ENCODE peak calls at places on chromosomes 6 and 20, in eight cellular contexts. Z is RWPE1; M is body of pancreas; R is CD4-positive, CD25-positive, alpha-beta regulatory T cell; I is tibial nerve; Q is AG04450; S is adrenal gland; W is stomach. E is an unnamed sample.
A peak's percentile ranks its signal among the peaks of the same experiment; 100 is the strongest.

GRCh38 chr6:36697481-36697903 is at the start of gene RAB44:
- DNase-seq in W (no peak), M (no peak), R (no peak), I (no peak), Q (no peak), Z (no peak), S (no peak), E (no peak)

GRCh38 chr20:25439328-25439727 is 31.9 kb downstream of the GINS1 start:
- DNase-seq in Z (no peak), W (no peak), R (no peak), I (no peak), Q (no peak), M (no peak), S (no peak), E (no peak)

GRCh38 chr20:5211803-5212714 is 85.3 kb downstream of the CDS2 start:
- DNase-seq in S (no peak), I (no peak), R (no peak), Z (no peak), Q (no peak), W (no peak), M (no peak), E (no peak)

GRCh38 chr6:159077123-159077522 is 32.3 kb upstream of the TAGAP start:
- DNase-seq in Q (no peak), W (no peak), S (no peak), M (no peak), R (no peak), I (no peak), Z (no peak), E (no peak)

GRCh38 chr20:62770111-62770910 is 26.0 kb upstream of the MRGBP start:
- DNase-seq in I (no peak), M (no peak), Q (no peak), S (no peak), Z (no peak), R (no peak), W (no peak), E (no peak)

GRCh38 chr6:30164714-30165113 is 1.4 kb downstream of the TRIM15 start:
- DNase-seq in I (no peak), S (no peak), R (no peak), M (no peak), Z (no peak), Q (no peak), W (no peak), E (no peak)

GRCh38 chr6:83878902-83879644 is 19.6 kb downstream of the CYB5R4 start:
- DNase-seq in M (no peak), Z (no peak), I (no peak), S (no peak), W (no peak), R (no peak), Q (no peak), E (no peak)

GRCh38 chr20:55415567-55416142 is 589.7 kb downstream of the CBLN4 start:
- DNase-seq in I (no peak), Z (peak; percentile 56), R (no peak), M (no peak), S (no peak), W (no peak), Q (no peak), E (peak; percentile 65)

GRCh38 chr20:31676534-31677030 is 38.9 kb downstream of the COX4I2 start:
- DNase-seq in R (no peak), M (no peak), Q (no peak), I (no peak), S (no peak), Z (no peak), W (no peak), E (no peak)
- H3K27ac ChIP-seq in R (peak overlapping the region; percentile 89), M (peak overlapping the region; percentile 67), Q (peak overlapping the region; percentile 1), I (peak overlapping the region; percentile 99), S (peak overlapping the region; percentile 94), Z (peak overlapping the region; percentile 77), W (peak overlapping the region; percentile 81), E (no peak overlapping the region)

DNA sequence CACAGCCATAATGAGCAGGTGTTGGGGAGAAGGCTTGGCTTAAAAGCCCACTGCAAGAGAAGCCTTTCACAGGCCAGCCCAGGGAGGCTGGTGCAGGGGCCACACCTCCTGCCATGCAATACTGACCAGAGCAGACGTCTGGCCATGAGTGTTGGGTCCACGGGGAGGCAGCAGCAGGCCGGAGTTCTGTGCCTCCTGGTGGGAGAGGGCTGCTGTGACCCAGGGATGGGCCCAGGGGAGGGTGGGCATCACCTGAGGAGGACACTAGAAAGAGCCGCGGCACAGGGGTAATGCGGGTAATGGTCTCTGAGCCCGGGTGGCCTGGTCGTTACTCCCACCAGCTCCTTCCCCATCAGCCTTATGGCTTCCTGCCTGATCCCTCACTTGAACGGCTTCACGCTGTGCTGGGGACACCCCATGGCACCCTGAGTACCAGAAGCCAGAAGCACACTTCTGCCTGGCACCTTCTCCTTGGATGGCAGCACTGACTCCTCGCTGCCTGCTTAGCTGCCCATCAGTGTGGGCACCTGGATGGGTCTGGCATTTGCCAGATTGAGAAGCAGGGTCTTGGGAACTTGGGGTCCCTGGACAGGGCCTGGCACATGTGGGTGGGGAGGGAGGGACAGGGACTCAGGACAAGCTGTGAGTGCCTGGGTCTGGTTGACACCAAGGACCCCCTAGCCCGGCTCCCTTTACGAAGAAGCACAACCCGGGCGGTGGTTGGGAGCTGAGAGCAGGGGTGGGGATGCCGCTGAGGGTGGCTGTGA is 108.8 kb downstream of the ASXL1 start:
- DNase-seq in R (no peak), M (no peak), I (no peak), S (no peak), Q (no peak), W (no peak), Z (no peak), E (no peak)
- H3K27ac ChIP-seq in R (no peak overlapping the region), M (peak overlapping the region; percentile 91), I (peak overlapping the region; percentile 84), S (peak overlapping the region; percentile 93), Q (peak overlapping the region; percentile 11), W (peak overlapping the region; percentile 84), Z (peak overlapping the region; percentile 5), E (no peak overlapping the region)

DNA sequence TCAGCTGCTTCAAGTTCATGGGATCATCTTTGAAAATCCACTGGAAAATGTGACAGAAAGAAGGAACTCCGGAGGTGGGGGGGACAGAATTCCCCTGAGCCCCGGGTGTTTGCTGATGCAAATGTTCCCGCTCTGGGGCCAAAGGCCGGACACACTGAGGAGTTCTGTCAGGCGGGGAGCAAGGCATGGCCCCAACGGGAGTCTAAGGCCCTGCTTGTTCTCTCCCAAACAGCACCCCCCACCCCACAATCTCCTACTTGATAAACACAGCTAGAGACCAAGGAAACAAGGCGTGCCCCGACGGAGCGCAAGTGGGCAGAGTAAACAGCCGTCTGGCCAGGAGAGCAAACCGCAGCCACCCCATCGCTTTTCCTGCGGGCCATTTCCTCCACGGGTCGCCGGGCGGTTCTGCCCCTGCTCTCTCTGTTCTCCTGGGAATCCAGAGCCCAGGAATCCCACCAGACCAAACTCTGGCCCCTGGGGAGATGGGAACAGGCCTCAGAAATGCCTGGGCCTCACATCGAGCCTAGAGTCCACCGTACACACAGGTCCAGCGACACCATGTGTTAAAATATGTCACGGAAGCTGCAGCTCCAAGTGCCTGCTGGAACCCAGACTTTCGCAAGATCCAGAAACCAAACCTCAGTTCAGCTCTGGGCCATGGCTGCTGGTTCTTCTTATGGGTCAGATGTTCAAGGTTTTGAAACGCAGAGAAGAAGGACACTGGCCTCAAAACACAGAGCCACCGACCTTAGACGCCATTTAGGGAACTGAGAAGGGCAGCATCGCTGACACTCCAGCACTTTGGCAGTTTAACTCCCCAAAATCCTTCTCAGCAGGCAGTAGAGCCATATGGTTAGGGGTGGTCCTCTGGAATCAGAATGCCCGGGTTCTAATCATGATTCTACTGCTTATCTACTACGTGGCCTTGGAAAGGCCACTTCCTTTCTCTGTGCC is 104.2 kb downstream of the PREX1 start:
- DNase-seq in W (peak; percentile 83), Q (no peak), I (peak; percentile 51), M (peak; percentile 28), S (no peak), Z (no peak), R (no peak), E (no peak)
- H3K27ac ChIP-seq in W (peak overlapping the region; percentile 82), Q (no peak overlapping the region), I (peak overlapping the region; percentile 42), M (peak overlapping the region; percentile 50), S (peak overlapping the region; percentile 82), Z (no peak overlapping the region), R (peak overlapping the region; percentile 25), E (no peak overlapping the region)

DNA sequence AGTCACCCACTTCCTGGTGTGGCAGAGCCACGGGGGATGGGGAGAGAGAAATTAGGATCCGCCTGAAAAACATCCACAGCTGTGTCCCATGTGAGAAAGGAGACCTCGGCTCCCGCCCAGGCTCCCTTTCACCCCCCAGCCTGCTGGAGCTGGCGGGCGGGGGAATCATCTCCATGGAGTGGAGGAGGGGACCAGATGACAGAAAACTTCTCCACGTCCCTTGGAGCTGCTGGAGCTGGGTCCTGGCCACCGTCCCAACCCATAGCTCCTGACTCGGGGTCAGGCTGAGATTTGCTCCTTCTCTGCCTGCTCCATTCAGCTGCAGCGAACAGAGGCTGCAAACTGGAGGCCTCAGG is 113.8 kb downstream of the CEBPB start:
- DNase-seq in W (no peak), M (no peak), Z (no peak), R (no peak), S (peak; percentile 67), Q (no peak), I (peak; percentile 56), E (no peak)
- H3K27ac ChIP-seq in W (peak overlapping the region; percentile 93), M (peak overlapping the region; percentile 49), Z (peak overlapping the region; percentile 91), R (no peak overlapping the region), S (peak overlapping the region; percentile 98), Q (peak overlapping the region; percentile 99), I (peak overlapping the region; percentile 85), E (no peak overlapping the region)

E was measured in mesendoderm.